ENCODE peak calls at places on chromosome 1, in nine cellular contexts. P is fibroblast of lung, R is dorsolateral prefrontal cortex, L is T-helper 2 cell, V is upper lobe of right lung, E is sigmoid colon, N is Daoy, G is frontal cortex, B is astrocyte of the spinal cord. O is an unnamed sample.

GRCh38 chr1:59609245-59609644 is 205.5 kb upstream of the HOOK1 start:
- DNase-seq in R (no peak), N (no peak), G (no peak), B (no peak), E (no peak), V (no peak), P (no peak), L (no peak), O (no peak)

GRCh38 chr1:84366786-84367185 is 31.5 kb upstream of the DNASE2B start:
- DNase-seq in G (no peak), V (no peak), N (no peak), E (no peak), L (no peak), P (peak), R (no peak), B (peak), O (no peak)

GRCh38 chr1:144551107-144551542 is 41.6 kb upstream of the PPIAL4F start:
- DNase-seq in N (no peak), V (no peak), L (no peak), B (no peak), G (no peak), E (no peak), R (peak), P (peak), O (peak)

GRCh38 chr1:111372336-111372965 is 55.1 kb downstream of the OVGP1 start:
- DNase-seq in G (no peak), L (no peak), N (no peak), B (no peak), V (no peak), R (peak), P (no peak), E (no peak), O (no peak)

GRCh38 chr1:53139911-53140310 is 2.5 kb downstream of the SLC1A7 start:
- DNase-seq in V (no peak), B (peak), L (no peak), R (no peak), N (no peak), E (no peak), P (peak), G (no peak), O (no peak)

GRCh38 chr1:92832537-92833160 is 809 bp downstream of the RPL5 start:
- DNase-seq in G (no peak), P (peak), V (no peak), E (no peak), L (no peak), B (no peak), N (peak), R (no peak), O (peak)

GRCh38 chr1:239725371-239725770 is 339.0 kb downstream of the CHRM3 start:
- DNase-seq in V (no peak), E (no peak), B (no peak), G (no peak), N (no peak), R (no peak), P (no peak), L (no peak), O (no peak)

GRCh38 chr1:206557636-206558473 is 50.5 kb downstream of the RASSF5 start:
- DNase-seq in G (no peak), N (no peak), B (no peak), R (no peak), P (no peak), V (no peak), E (no peak), L (no peak), O (peak)

GRCh38 chr1:32336963-32337675 is 1.1 kb upstream of the MARCKSL1 start:
- DNase-seq in G (no peak), L (peak), R (no peak), E (no peak), V (peak), P (peak), N (peak), B (no peak), O (peak)

GRCh38 chr1:40252601-40253000 is 4.9 kb downstream of the TMCO2 start:
- DNase-seq in N (no peak), B (no peak), V (no peak), E (no peak), P (peak), L (no peak), R (no peak), G (no peak), O (no peak)

GRCh38 chr1:3858231-3858981 is 1.1 kb downstream of the DFFB start:
- DNase-seq in G (peak), V (no peak), L (no peak), N (no peak), R (peak), P (peak), B (peak), E (no peak), O (peak)

GRCh38 chr1:223007250-223007649 is 135.8 kb downstream of the TLR5 start:
- DNase-seq in L (no peak), E (no peak), B (peak), P (peak), N (no peak), V (no peak), G (no peak), R (no peak), O (no peak)

GRCh38 chr1:170545476-170545875 is 13.5 kb downstream of the GORAB start:
- DNase-seq in N (peak), E (no peak), R (no peak), P (peak), V (no peak), G (no peak), L (no peak), B (peak), O (no peak)